ENCODE peak calls at places on chromosomes 5 and 9, in ten cellular contexts. One of them, this sample, is unnamed.

GRCh38 chr5:178074266-178074952 is 38.9 kb upstream of the N4BP3 start:
- DNase-seq in nephron progenitor cell: no peak
- DNase-seq in cardiac fibroblast: no peak
- DNase-seq in uterus: no peak
- DNase-seq in GM12865: peak
- DNase-seq in vagina: no peak
- DNase-seq in gastrocnemius medialis: no peak
- DNase-seq in A549: no peak
- DNase-seq in endothelial cell: no peak
- DNase-seq in RWPE1: no peak
- DNase-seq in this sample: no peak

GRCh38 chr9:70422371-70423043 is 8.1 kb upstream of the KLF9 start:
- DNase-seq in GM12865: no peak
- DNase-seq in A549: no peak
- DNase-seq in uterus: no peak
- DNase-seq in gastrocnemius medialis: no peak
- DNase-seq in endothelial cell: no peak
- DNase-seq in cardiac fibroblast: no peak
- DNase-seq in nephron progenitor cell: no peak
- DNase-seq in vagina: peak
- DNase-seq in RWPE1: no peak
- DNase-seq in this sample: no peak

GRCh38 chr9:91572811-91573210 is 149.2 kb upstream of the NFIL3 start:
- DNase-seq in RWPE1: no peak
- DNase-seq in endothelial cell: no peak
- DNase-seq in nephron progenitor cell: no peak
- DNase-seq in vagina: no peak
- DNase-seq in gastrocnemius medialis: no peak
- DNase-seq in cardiac fibroblast: no peak
- DNase-seq in uterus: no peak
- DNase-seq in A549: no peak
- DNase-seq in GM12865: no peak
- DNase-seq in this sample: no peak

GRCh38 chr9:3768286-3768685 is 242.5 kb upstream of the RFX3 start:
- DNase-seq in uterus: no peak
- DNase-seq in cardiac fibroblast: peak
- DNase-seq in GM12865: no peak
- DNase-seq in nephron progenitor cell: no peak
- DNase-seq in gastrocnemius medialis: no peak
- DNase-seq in RWPE1: no peak
- DNase-seq in vagina: no peak
- DNase-seq in endothelial cell: no peak
- DNase-seq in A549: no peak
- DNase-seq in this sample: no peak

GRCh38 chr5:131254741-131255140 is 9.1 kb upstream of the CDC42SE2 start:
- DNase-seq in gastrocnemius medialis: no peak
- DNase-seq in GM12865: no peak
- DNase-seq in nephron progenitor cell: no peak
- DNase-seq in cardiac fibroblast: no peak
- DNase-seq in endothelial cell: no peak
- DNase-seq in uterus: no peak
- DNase-seq in RWPE1: no peak
- DNase-seq in A549: no peak
- DNase-seq in vagina: no peak
- DNase-seq in this sample: no peak

GRCh38 chr5:67969631-67970030 is 245.9 kb upstream of the PIK3R1 start:
- DNase-seq in A549: no peak
- DNase-seq in GM12865: no peak
- DNase-seq in RWPE1: peak
- DNase-seq in vagina: no peak
- DNase-seq in endothelial cell: no peak
- DNase-seq in cardiac fibroblast: no peak
- DNase-seq in nephron progenitor cell: no peak
- DNase-seq in gastrocnemius medialis: no peak
- DNase-seq in uterus: no peak
- DNase-seq in this sample: no peak

GRCh38 chr5:154575869-154576806 is 98.1 kb upstream of the HAND1 start:
- DNase-seq in RWPE1: no peak
- DNase-seq in uterus: no peak
- DNase-seq in vagina: peak
- DNase-seq in nephron progenitor cell: peak
- DNase-seq in gastrocnemius medialis: no peak
- DNase-seq in cardiac fibroblast: no peak
- DNase-seq in GM12865: peak
- DNase-seq in A549: peak
- DNase-seq in endothelial cell: no peak
- DNase-seq in this sample: no peak

GRCh38 chr9:88579363-88579715 is 44.4 kb downstream of the NXNL2 start:
- DNase-seq in nephron progenitor cell: no peak
- DNase-seq in uterus: no peak
- DNase-seq in cardiac fibroblast: no peak
- DNase-seq in gastrocnemius medialis: no peak
- DNase-seq in vagina: no peak
- DNase-seq in RWPE1: no peak
- DNase-seq in A549: no peak
- DNase-seq in GM12865: no peak
- DNase-seq in endothelial cell: no peak
- DNase-seq in this sample: no peak

GRCh38 chr5:129996896-129997295 is 92.6 kb downstream of the CHSY3 start:
- DNase-seq in RWPE1: no peak
- DNase-seq in cardiac fibroblast: peak
- DNase-seq in A549: no peak
- DNase-seq in GM12865: no peak
- DNase-seq in vagina: no peak
- DNase-seq in uterus: no peak
- DNase-seq in gastrocnemius medialis: no peak
- DNase-seq in nephron progenitor cell: no peak
- DNase-seq in endothelial cell: no peak
- DNase-seq in this sample: no peak

GRCh38 chr5:67648201-67648671 is 451.6 kb upstream of the CD180 start:
- DNase-seq in GM12865: no peak
- DNase-seq in vagina: peak
- DNase-seq in nephron progenitor cell: no peak
- DNase-seq in gastrocnemius medialis: peak
- DNase-seq in A549: no peak
- DNase-seq in endothelial cell: no peak
- DNase-seq in uterus: peak
- DNase-seq in cardiac fibroblast: peak
- DNase-seq in RWPE1: no peak
- DNase-seq in this sample: no peak

GRCh38 chr5:32138839-32139493 is 35.2 kb downstream of the GOLPH3 start:
- DNase-seq in A549: no peak
- DNase-seq in uterus: no peak
- DNase-seq in nephron progenitor cell: no peak
- DNase-seq in gastrocnemius medialis: no peak
- DNase-seq in GM12865: no peak
- DNase-seq in vagina: no peak
- DNase-seq in RWPE1: no peak
- DNase-seq in cardiac fibroblast: no peak
- DNase-seq in endothelial cell: no peak
- DNase-seq in this sample: no peak

GRCh38 chr5:91024727-91025126 is 358.4 kb downstream of the ARRDC3 start:
- DNase-seq in nephron progenitor cell: no peak
- DNase-seq in endothelial cell: no peak
- DNase-seq in uterus: no peak
- DNase-seq in A549: no peak
- DNase-seq in gastrocnemius medialis: no peak
- DNase-seq in vagina: no peak
- DNase-seq in RWPE1: no peak
- DNase-seq in GM12865: no peak
- DNase-seq in cardiac fibroblast: peak
- DNase-seq in this sample: no peak

GRCh38 chr5:107779472-107779871 is 108.7 kb upstream of the EFNA5 start:
- DNase-seq in gastrocnemius medialis: no peak
- DNase-seq in uterus: no peak
- DNase-seq in GM12865: no peak
- DNase-seq in nephron progenitor cell: no peak
- DNase-seq in RWPE1: no peak
- DNase-seq in A549: no peak
- DNase-seq in cardiac fibroblast: no peak
- DNase-seq in vagina: no peak
- DNase-seq in endothelial cell: no peak
- DNase-seq in this sample: no peak

GRCh38 chr9:93288341-93288740 is 104.4 kb downstream of the WNK2 start:
- DNase-seq in gastrocnemius medialis: no peak
- DNase-seq in cardiac fibroblast: no peak
- DNase-seq in GM12865: no peak
- DNase-seq in vagina: no peak
- DNase-seq in nephron progenitor cell: no peak
- DNase-seq in endothelial cell: no peak
- DNase-seq in RWPE1: no peak
- DNase-seq in A549: no peak
- DNase-seq in uterus: no peak
- DNase-seq in this sample: peak

GRCh38 chr9:92171281-92171680 is 56.1 kb upstream of the SPTLC1 start:
- DNase-seq in gastrocnemius medialis: no peak
- DNase-seq in endothelial cell: no peak
- DNase-seq in cardiac fibroblast: no peak
- DNase-seq in A549: no peak
- DNase-seq in RWPE1: no peak
- DNase-seq in uterus: no peak
- DNase-seq in GM12865: no peak
- DNase-seq in vagina: no peak
- DNase-seq in nephron progenitor cell: no peak
- DNase-seq in this sample: no peak

DNA sequence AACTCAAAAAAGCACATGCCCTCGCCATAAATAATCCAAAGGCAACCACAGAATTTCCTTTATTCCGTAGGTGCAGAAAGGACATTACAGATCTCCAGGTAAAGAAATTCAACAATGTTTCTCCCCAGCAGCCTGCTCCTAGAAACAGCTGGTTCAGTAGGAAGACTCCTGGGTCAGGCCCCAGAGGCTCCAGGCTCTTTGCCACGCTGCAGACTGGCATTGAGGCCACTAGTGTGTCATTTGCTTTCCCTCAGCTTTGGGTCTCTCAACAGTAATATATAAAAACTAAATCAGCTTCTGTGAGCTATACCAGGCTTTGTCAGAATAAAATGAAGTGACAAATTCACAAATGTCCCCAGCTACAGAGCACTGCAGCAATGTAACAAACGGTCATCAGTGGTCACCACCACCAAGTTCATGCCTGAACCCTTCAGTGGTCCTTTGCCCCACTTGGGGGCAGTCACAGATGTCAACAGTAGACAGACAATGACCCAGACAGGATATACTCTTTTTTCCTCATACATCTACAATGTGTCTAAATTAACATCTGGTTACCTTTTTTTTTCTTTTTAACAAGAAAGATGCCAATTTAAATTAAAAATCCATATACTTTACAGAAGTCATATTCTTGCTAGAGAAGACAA is 93.5 kb downstream of the MARCHF3 start:
- DNase-seq in A549: no peak
- DNase-seq in vagina: no peak
- DNase-seq in RWPE1: no peak
- DNase-seq in cardiac fibroblast: no peak
- DNase-seq in nephron progenitor cell: no peak
- DNase-seq in GM12865: no peak
- DNase-seq in endothelial cell: no peak
- DNase-seq in uterus: no peak
- DNase-seq in gastrocnemius medialis: no peak
- DNase-seq in this sample: no peak
- TF ChIP-seq CTCF in A549: no peak
- TF ChIP-seq CTCF in vagina: no peak
- TF ChIP-seq CTCF in RWPE1: no peak
- TF ChIP-seq CTCF in cardiac fibroblast: no peak
- TF ChIP-seq CTCF in nephron progenitor cell: no peak
- TF ChIP-seq CTCF in GM12865: no peak
- TF ChIP-seq CTCF in endothelial cell: no peak
- TF ChIP-seq CTCF in uterus: no peak
- TF ChIP-seq CTCF in gastrocnemius medialis: no peak
- TF ChIP-seq CTCF in this sample: no peak

GRCh38 chr5:53430618-53431252 is 49.7 kb upstream of the FST start:
- DNase-seq in cardiac fibroblast: peak
- DNase-seq in nephron progenitor cell: no peak
- DNase-seq in RWPE1: peak
- DNase-seq in uterus: no peak
- DNase-seq in vagina: no peak
- DNase-seq in gastrocnemius medialis: no peak
- DNase-seq in GM12865: peak
- DNase-seq in A549: peak
- DNase-seq in endothelial cell: no peak
- DNase-seq in this sample: no peak
- TF ChIP-seq CTCF in cardiac fibroblast: peak
- TF ChIP-seq CTCF in nephron progenitor cell: peak
- TF ChIP-seq CTCF in RWPE1: peak
- TF ChIP-seq CTCF in uterus: peak
- TF ChIP-seq CTCF in vagina: no peak
- TF ChIP-seq CTCF in gastrocnemius medialis: no peak
- TF ChIP-seq CTCF in GM12865: peak
- TF ChIP-seq CTCF in A549: peak
- TF ChIP-seq CTCF in endothelial cell: peak
- TF ChIP-seq CTCF in this sample: peak

DNA sequence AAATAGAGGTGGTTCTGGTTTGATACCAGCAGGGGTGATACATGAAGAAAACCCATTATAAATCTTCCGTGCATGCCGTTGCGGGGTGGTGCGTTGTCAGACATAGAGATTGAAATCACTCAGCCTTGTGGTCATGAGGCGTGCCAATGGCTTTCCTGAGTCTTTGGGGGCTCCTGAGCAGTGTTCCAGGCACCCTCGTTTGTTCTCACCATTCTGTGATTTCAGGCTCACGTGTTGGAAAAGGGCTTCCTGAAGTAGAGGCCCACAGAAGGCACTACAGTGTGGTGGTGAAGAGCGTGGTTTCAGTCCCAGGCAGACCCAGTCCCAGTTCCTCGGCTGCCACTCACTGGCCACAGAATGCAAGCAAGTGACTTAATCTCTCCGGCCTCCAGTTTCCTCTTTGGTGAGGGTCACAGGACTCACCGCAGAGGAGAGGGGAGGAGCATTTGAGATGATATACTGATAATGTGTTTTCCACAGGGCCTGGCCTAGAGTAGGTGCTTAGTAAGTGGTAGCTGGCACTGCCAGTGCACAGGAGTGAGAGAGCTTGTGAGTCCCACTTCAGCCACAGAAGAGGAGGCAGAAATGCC is 20.5 kb upstream of the GLRX start:
- DNase-seq in RWPE1: no peak
- DNase-seq in vagina: peak
- DNase-seq in A549: peak
- DNase-seq in nephron progenitor cell: no peak
- DNase-seq in GM12865: peak
- DNase-seq in cardiac fibroblast: peak
- DNase-seq in gastrocnemius medialis: peak
- DNase-seq in uterus: no peak
- DNase-seq in endothelial cell: peak
- DNase-seq in this sample: no peak
- TF ChIP-seq CTCF in RWPE1: no peak
- TF ChIP-seq CTCF in vagina: no peak
- TF ChIP-seq CTCF in A549: no peak
- TF ChIP-seq CTCF in nephron progenitor cell: no peak
- TF ChIP-seq CTCF in GM12865: peak
- TF ChIP-seq CTCF in cardiac fibroblast: peak
- TF ChIP-seq CTCF in gastrocnemius medialis: no peak
- TF ChIP-seq CTCF in uterus: no peak
- TF ChIP-seq CTCF in endothelial cell: no peak
- TF ChIP-seq CTCF in this sample: no peak

DNA sequence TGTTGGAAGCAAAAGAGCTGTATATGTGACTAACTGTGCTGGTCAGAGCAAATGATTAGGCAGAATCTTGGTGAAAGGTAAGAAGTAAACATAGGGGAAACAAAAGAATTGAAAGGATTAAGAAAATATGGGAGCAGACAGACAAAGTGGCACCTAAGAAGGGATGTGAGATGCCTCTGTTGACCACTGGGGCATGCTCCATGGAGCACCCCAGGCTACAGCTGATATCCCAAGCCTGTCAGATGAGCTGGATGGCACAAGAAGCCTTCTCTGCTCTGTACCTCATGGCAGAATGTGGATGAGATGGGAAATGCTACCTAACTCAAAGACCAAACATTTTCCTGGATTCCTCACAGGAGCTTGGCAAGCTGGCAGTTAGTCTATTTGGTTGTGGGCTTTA is 89.3 kb upstream of the SLIT3 start:
- DNase-seq in GM12865: no peak
- DNase-seq in gastrocnemius medialis: no peak
- DNase-seq in endothelial cell: no peak
- DNase-seq in vagina: no peak
- DNase-seq in nephron progenitor cell: no peak
- DNase-seq in uterus: no peak
- DNase-seq in A549: peak
- DNase-seq in RWPE1: no peak
- DNase-seq in cardiac fibroblast: no peak
- DNase-seq in this sample: no peak
- TF ChIP-seq CTCF in GM12865: no peak
- TF ChIP-seq CTCF in gastrocnemius medialis: no peak
- TF ChIP-seq CTCF in endothelial cell: no peak
- TF ChIP-seq CTCF in vagina: no peak
- TF ChIP-seq CTCF in nephron progenitor cell: no peak
- TF ChIP-seq CTCF in uterus: no peak
- TF ChIP-seq CTCF in A549: no peak
- TF ChIP-seq CTCF in RWPE1: no peak
- TF ChIP-seq CTCF in cardiac fibroblast: no peak
- TF ChIP-seq CTCF in this sample: no peak